ENCODE peak calls at places on chromosomes 1 and 21, in seven cellular contexts. H is cardiac fibroblast; V is LoVo; L is stimulated activated CD4-positive, alpha-beta T cell treated with anti-CD3 and anti-CD28 coated beads, Interleukin-4, amount 100 ng/mL, for 24 hours; Q is HS-27A; O is GM06990; Y is progenitor cell of endocrine pancreas. C is an unnamed sample.
A peak's percentile ranks its signal among the peaks of the same experiment; 100 is the strongest.

GRCh38 chr1:175433586-175434267 is 241.2 kb upstream of the KIAA0040 start:
- DNase-seq in H (no peak), V (no peak), L (no peak), Q (no peak), O (no peak), Y (no peak), C (no peak)

GRCh38 chr1:172322219-172323061 is 98.0 kb upstream of the C1orf105 start:
- DNase-seq in H (peak; percentile 97), V (no peak), L (no peak), Q (peak; percentile 78), O (no peak), Y (no peak), C (peak; percentile 58)

GRCh38 chr21:46425566-46425965 is 33.1 kb upstream of the DIP2A start:
- DNase-seq in H (no peak), V (no peak), L (peak; percentile 32), Q (no peak), O (no peak), Y (no peak), C (no peak)

GRCh38 chr1:221117548-221117951 is 238.3 kb downstream of the HLX start:
- DNase-seq in H (peak; percentile 86), V (no peak), L (no peak), Q (no peak), O (no peak), Y (no peak), C (no peak)

GRCh38 chr21:34881421-34881820 is 167.7 kb downstream of the RUNX1 start:
- DNase-seq in H (peak; percentile 75), V (no peak), L (no peak), Q (peak; percentile 84), O (no peak), Y (no peak), C (no peak)

GRCh38 chr1:178690496-178690895 is 34.5 kb upstream of the RALGPS2 start:
- DNase-seq in H (no peak), V (no peak), L (no peak), Q (no peak), O (no peak), Y (no peak), C (no peak)

GRCh38 chr1:11749203-11749689 is 12.7 kb upstream of the C1orf167 start:
- DNase-seq in H (peak; percentile 27), V (no peak), L (peak; percentile 37), Q (no peak), O (peak; percentile 57), Y (no peak), C (no peak)

GRCh38 chr1:82451191-82451590 is 650.5 kb downstream of the ADGRL2 start:
- DNase-seq in H (no peak), V (no peak), L (no peak), Q (no peak), O (no peak), Y (no peak), C (no peak)

GRCh38 chr1:182453619-182454018 is 3.7 kb downstream of the RGSL1 start:
- DNase-seq in H (no peak), V (no peak), L (no peak), Q (no peak), O (no peak), Y (no peak), C (no peak)

GRCh38 chr21:9738527-9738926 is 782.9 kb upstream of the TPTE start:
- DNase-seq in H (no peak), V (no peak), L (no peak), Q (no peak), O (no peak), Y (no peak), C (peak; percentile 28)

GRCh38 chr1:152111515-152111968 is 3.7 kb downstream of the TCHH start:
- DNase-seq in H (no peak), V (no peak), L (peak; percentile 12), Q (no peak), O (peak; percentile 64), Y (no peak), C (no peak)

GRCh38 chr1:39391741-39392679 is 99.4 kb upstream of the BMP8A start:
- DNase-seq in H (peak; percentile 95), V (peak; percentile 64), L (peak; percentile 12), Q (no peak), O (no peak), Y (no peak), C (no peak)

GRCh38 chr1:202304370-202304769 is 37.4 kb downstream of the UBE2T start:
- DNase-seq in H (no peak), V (no peak), L (no peak), Q (no peak), O (no peak), Y (no peak), C (no peak)

GRCh38 chr1:154192476-154192875 is 576 bp upstream of the TPM3 start:
- DNase-seq in H (no peak), V (no peak), L (no peak), Q (no peak), O (no peak), Y (no peak), C (no peak)

GRCh38 chr1:219837274-219837993 is 90.9 kb downstream of the SLC30A10 start:
- DNase-seq in H (peak; percentile 69), V (peak; percentile 55), L (no peak), Q (peak; percentile 3), O (peak; percentile 8), Y (no peak), C (no peak)

GRCh38 chr21:31905444-31906400 is 32.9 kb downstream of the HUNK start:
- DNase-seq in H (no peak), V (no peak), L (no peak), Q (no peak), O (no peak), Y (no peak), C (no peak)

GRCh38 chr1:113782451-113782850 is 23.2 kb upstream of the PHTF1 start:
- DNase-seq in H (no peak), V (no peak), L (no peak), Q (no peak), O (no peak), Y (no peak), C (no peak)

GRCh38 chr1:164768045-164768402 is 209.0 kb downstream of the PBX1 start:
- DNase-seq in H (peak; percentile 44), V (no peak), L (no peak), Q (no peak), O (no peak), Y (no peak), C (no peak)

GRCh38 chr1:43432907-43433306 is 20.8 kb downstream of the HYI start:
- DNase-seq in H (no peak), V (no peak), L (no peak), Q (no peak), O (no peak), Y (no peak), C (no peak)

GRCh38 chr21:25457411-25457810 is 149.9 kb downstream of the MRPL39 start:
- DNase-seq in H (peak; percentile 81), V (no peak), L (no peak), Q (no peak), O (peak; percentile 84), Y (no peak), C (no peak)

GRCh38 chr1:59081795-59082194 is 215.1 kb upstream of the FGGY start:
- DNase-seq in H (no peak), V (no peak), L (no peak), Q (no peak), O (no peak), Y (no peak), C (no peak)

GRCh38 chr1:115337633-115338456 is at the start of gene NGF:
- DNase-seq in H (peak; percentile 52), V (no peak), L (no peak), Q (no peak), O (peak; percentile 1), Y (peak; percentile 45), C (no peak)

GRCh38 chr1:160120797-160121196 is 5.2 kb downstream of the ATP1A2 start:
- DNase-seq in H (no peak), V (no peak), L (no peak), Q (no peak), O (no peak), Y (no peak), C (no peak)

GRCh38 chr1:20634065-20634593 is 871 bp downstream of the PINK1 start:
- DNase-seq in H (no peak), V (no peak), L (peak; percentile 15), Q (no peak), O (no peak), Y (no peak), C (no peak)

GRCh38 chr1:184387871-184388670 is 1.2 kb downstream of the C1orf21 start:
- DNase-seq in H (peak; percentile 84), V (peak; percentile 38), L (no peak), Q (no peak), O (peak; percentile 15), Y (no peak), C (peak; percentile 38)

GRCh38 chr1:223738465-223739365 is 26.4 kb downstream of the CAPN2 start:
- DNase-seq in H (no peak), V (no peak), L (no peak), Q (no peak), O (no peak), Y (no peak), C (peak; percentile 57)

GRCh38 chr1:41917835-41918449 is 780 bp downstream of the HIVEP3 start:
- DNase-seq in H (no peak), V (peak; percentile 42), L (peak; percentile 38), Q (no peak), O (peak; percentile 37), Y (peak; percentile 44), C (no peak)

GRCh38 chr1:32468791-32469190 is 3.9 kb downstream of the ZBTB8B start:
- DNase-seq in H (no peak), V (no peak), L (no peak), Q (no peak), O (no peak), Y (no peak), C (no peak)